ENCODE peak calls at places on chromosomes 6 and 20, in nine cellular contexts. G is IMR-90; F is fibroblast of mammary gland; Q is AG09309; C is GM06990; U is gastrocnemius medialis; E is astrocyte of the spinal cord; K is H9; X is CD8-positive, alpha-beta T cell. S is an unnamed sample.

GRCh38 chr6:14673201-14673600 is 555.6 kb downstream of the CD83 start:
- DNase-seq in G (peak), F (peak), Q (no peak), C (no peak), U (no peak), E (no peak), K (no peak), X (no peak), S (peak)

GRCh38 chr20:50226093-50226974 is 35.7 kb downstream of the CEBPB start:
- DNase-seq in G (peak), F (peak), Q (no peak), C (no peak), U (peak), E (no peak), K (no peak), X (no peak), S (peak)

GRCh38 chr6:6766230-6766905 is 177.8 kb downstream of the LY86 start:
- DNase-seq in G (no peak), F (no peak), Q (no peak), C (no peak), U (peak), E (no peak), K (no peak), X (no peak), S (no peak)

GRCh38 chr6:88177961-88178464 is 11.9 kb upstream of the CNR1 start:
- DNase-seq in G (no peak), F (peak), Q (no peak), C (peak), U (no peak), E (peak), K (no peak), X (no peak), S (no peak)

GRCh38 chr20:48064929-48065328 is 279.6 kb upstream of the SULF2 start:
- DNase-seq in G (peak), F (peak), Q (peak), C (no peak), U (no peak), E (peak), K (no peak), X (no peak), S (peak)

GRCh38 chr6:79240509-79240908 is 6.0 kb upstream of the HMGN3 start:
- DNase-seq in G (no peak), F (no peak), Q (no peak), C (no peak), U (no peak), E (no peak), K (no peak), X (no peak), S (no peak)

GRCh38 chr6:47729457-47729856 is 31.1 kb downstream of the ADGRF4 start:
- DNase-seq in G (no peak), F (no peak), Q (no peak), C (no peak), U (no peak), E (no peak), K (no peak), X (no peak), S (no peak)

GRCh38 chr6:141580121-141580520 is 552.6 kb upstream of the GJE1 start:
- DNase-seq in G (peak), F (no peak), Q (no peak), C (no peak), U (no peak), E (no peak), K (no peak), X (no peak), S (no peak)

GRCh38 chr6:90466191-90466940 is 120.5 kb downstream of the MAP3K7 start:
- DNase-seq in G (peak), F (peak), Q (no peak), C (no peak), U (no peak), E (peak), K (no peak), X (no peak), S (no peak)

DNA sequence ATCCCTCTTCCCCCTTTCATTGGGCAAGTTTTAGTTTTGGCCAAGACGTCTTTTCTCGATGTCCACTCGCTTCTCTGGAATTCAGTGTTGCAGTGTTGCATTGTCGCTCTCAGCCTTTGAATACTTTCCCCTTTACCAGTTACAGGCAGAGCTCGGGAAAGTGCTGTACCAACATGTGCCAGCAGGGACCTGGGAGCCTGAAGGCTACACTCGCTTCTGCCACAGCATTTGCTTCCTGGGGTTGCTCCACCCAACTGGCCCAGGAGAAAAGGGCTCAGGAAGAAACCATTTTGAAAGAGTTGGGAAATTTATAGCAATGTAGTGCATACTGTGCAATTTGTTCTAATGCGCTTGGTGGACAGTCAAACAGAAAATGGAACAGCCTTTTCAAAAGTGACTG is 78.6 kb downstream of the LINC00237 start:
- DNase-seq in G (no peak), F (no peak), Q (no peak), C (no peak), U (no peak), E (no peak), K (peak), X (no peak), S (no peak)
- TF ChIP-seq CTCF in G (no peak), F (no peak), Q (no peak), C (peak), U (no peak), E (no peak), K (peak), X (no peak), S (no peak)

DNA sequence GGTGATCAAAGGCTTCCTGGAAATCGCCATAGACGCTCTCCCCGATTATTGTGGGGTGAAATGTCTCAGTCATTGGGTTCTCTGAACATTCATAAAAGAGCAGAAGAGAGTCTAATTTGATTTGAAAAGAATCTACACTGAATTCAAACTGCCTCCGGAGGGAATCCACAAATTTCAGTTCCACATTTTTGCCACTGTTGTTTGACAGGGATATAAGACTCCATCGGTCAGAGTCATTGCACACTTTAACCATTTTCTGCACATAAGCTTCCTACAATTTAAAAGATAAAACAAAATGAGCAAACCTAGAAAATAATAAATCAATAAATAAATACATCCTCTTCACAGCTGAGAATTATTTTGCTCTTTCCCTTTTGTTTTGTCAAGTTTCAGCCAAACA is 2.3 kb downstream of the TENT5A start:
- DNase-seq in G (no peak), F (no peak), Q (no peak), C (no peak), U (no peak), E (no peak), K (no peak), X (no peak), S (no peak)
- TF ChIP-seq CTCF in G (no peak), F (no peak), Q (no peak), C (no peak), U (no peak), E (no peak), K (no peak), X (no peak), S (no peak)

GRCh38 chr6:135088818-135089809 is 34.5 kb upstream of the HBS1L start:
- DNase-seq in G (peak), F (peak), Q (peak), C (peak), U (no peak), E (peak), K (no peak), X (no peak), S (peak)
- TF ChIP-seq CTCF in G (peak), F (peak), Q (peak), C (peak), U (no peak), E (peak), K (peak), X (peak), S (peak)

GRCh38 chr6:118963003-118963402 is 28.0 kb upstream of the MCM9 start:
- DNase-seq in G (peak), F (peak), Q (no peak), C (no peak), U (no peak), E (peak), K (no peak), X (no peak), S (peak)
- TF ChIP-seq CTCF in G (peak), F (peak), Q (no peak), C (peak), U (no peak), E (peak), K (peak), X (peak), S (no peak)

DNA sequence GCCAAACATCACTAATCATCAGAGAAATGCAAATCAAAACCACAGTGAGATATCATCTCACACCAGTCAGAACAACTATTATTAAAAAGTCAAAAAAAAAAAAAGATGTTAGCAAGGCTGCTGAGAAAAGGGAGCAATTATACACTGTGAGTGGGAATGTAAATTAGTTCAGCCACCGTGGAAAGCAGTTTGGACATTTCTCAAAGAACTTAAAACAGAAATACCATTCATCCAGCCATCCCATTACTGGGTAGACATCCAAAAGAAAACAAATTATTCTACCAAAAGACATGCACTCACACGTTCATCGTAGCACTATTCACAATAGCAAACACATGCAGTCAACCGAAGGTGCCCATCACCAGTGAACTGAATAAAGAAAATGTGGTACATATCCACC is 213.9 kb downstream of the TTLL2 start:
- DNase-seq in G (no peak), F (no peak), Q (no peak), C (no peak), U (no peak), E (no peak), K (no peak), X (no peak), S (no peak)
- TF ChIP-seq CTCF in G (no peak), F (no peak), Q (no peak), C (no peak), U (no peak), E (no peak), K (no peak), X (no peak), S (no peak)

DNA sequence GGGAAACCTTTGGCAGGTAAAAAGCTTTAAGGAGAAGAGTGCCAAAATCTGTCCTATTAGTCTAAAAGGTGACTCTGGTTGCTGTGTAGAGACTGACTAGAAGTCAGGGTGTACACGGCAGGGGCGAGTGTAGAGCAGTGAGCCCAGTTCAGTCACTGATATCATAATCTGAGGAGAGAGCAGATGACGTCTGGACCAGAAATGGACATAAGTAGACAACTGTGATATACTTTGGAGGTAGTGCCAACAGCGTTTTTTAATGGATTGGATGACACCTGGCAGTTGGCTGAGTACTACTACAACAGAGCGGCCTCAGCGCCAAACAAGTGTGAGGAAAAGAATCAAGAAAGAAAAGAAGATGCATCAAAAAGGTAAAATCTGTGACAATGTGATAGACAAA is 76.0 kb downstream of the MAP7 start:
- DNase-seq in G (no peak), F (no peak), Q (no peak), C (no peak), U (no peak), E (no peak), K (no peak), X (no peak), S (no peak)
- TF ChIP-seq CTCF in G (no peak), F (no peak), Q (no peak), C (no peak), U (no peak), E (no peak), K (no peak), X (no peak), S (no peak)